ENCODE peak calls at places on chromosome 17, in four cellular contexts. X is K562, B is HepG2, S is WTC11. C is an unnamed sample.

GRCh38 chr17:44604149-44605115 is 47.1 kb downstream of the FZD2 start:
- DNase-seq in X (no peak), B (no peak), S (no peak), C (no peak)

GRCh38 chr17:65918921-65919546 is 272.9 kb downstream of the CEP112 start:
- DNase-seq in B (peak; percentile 30), X (no peak), S (no peak), C (no peak)

GRCh38 chr17:47719411-47720152 is 13.5 kb upstream of the TBX21 start:
- DNase-seq in S (no peak), X (no peak), B (no peak), C (no peak)

GRCh38 chr17:19317359-19318095 is 45.0 kb downstream of the B9D1 start:
- DNase-seq in B (peak; percentile 89), X (peak; percentile 65), S (peak; percentile 94), C (no peak)

GRCh38 chr17:50462446-50462845 is 6.2 kb downstream of the CHAD start:
- DNase-seq in S (no peak), X (no peak), B (no peak), C (no peak)

GRCh38 chr17:58280480-58281217 is at the start of gene MPO:
- DNase-seq in B (no peak), S (no peak), X (peak; percentile 4), C (no peak)

GRCh38 chr17:57563968-57564367 is 181.1 kb downstream of the CCDC182 start:
- DNase-seq in B (no peak), X (no peak), S (no peak), C (no peak)

GRCh38 chr17:1484586-1485310 is 7.7 kb downstream of the MYO1C start:
- DNase-seq in X (peak; percentile 71), S (peak; percentile 65), B (peak; percentile 24), C (peak; percentile 43)

GRCh38 chr17:82400830-82401229 is 17.3 kb upstream of the HEXD start:
- DNase-seq in X (no peak), B (no peak), S (no peak), C (no peak)

GRCh38 chr17:63701477-63702222 is 1.7 kb upstream of the LIMD2 start:
- DNase-seq in X (peak; percentile 41), B (no peak), S (no peak), C (no peak)

GRCh38 chr17:63702223-63702577 is 2.3 kb upstream of the LIMD2 start:
- DNase-seq in B (no peak), X (no peak), S (no peak), C (no peak)

GRCh38 chr17:63703556-63704258 is 3.8 kb upstream of the LIMD2 start:
- DNase-seq in B (no peak), S (no peak), X (no peak), C (no peak)

GRCh38 chr17:63703029-63703428 is 3.1 kb upstream of the LIMD2 start:
- DNase-seq in S (no peak), B (no peak), X (no peak), C (no peak)

GRCh38 chr17:63702616-63703015 is 2.7 kb upstream of the LIMD2 start:
- DNase-seq in X (no peak), B (no peak), S (no peak), C (no peak)
- TF ChIP-seq CREM in X (no peak), B (no peak), S (no peak), C (no peak)

GRCh38 chr17:77453613-77454559 is 313.1 kb downstream of the SEC14L1 start:
- DNase-seq in B (peak; percentile 98), X (peak; percentile 57), S (no peak), C (no peak)
- TF ChIP-seq CREM in B (no peak), X (no peak), S (no peak), C (no peak)

DNA sequence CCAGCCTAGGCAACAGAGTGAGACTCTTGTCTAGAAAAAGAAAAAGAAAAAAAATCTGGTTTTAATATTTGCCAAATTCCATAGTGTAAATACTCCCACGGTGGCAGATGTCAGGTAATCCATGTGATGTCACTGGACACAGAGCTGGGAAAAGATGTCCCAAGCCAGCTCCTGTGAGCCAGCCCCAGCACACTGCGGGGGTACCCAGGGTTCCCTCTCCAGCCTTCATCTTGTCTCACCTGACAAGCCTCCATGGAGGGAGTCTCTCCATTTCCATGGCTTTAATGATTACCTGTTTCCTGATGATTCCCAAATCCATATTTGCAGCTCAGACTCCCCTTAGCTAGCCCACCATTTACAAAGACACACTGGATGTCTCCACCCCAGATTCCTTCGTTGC is 4.6 kb downstream of the CD300LB start:
- DNase-seq in B (no peak), X (no peak), S (no peak), C (no peak)
- TF ChIP-seq CREM in B (no peak), X (no peak), S (no peak), C (no peak)

DNA sequence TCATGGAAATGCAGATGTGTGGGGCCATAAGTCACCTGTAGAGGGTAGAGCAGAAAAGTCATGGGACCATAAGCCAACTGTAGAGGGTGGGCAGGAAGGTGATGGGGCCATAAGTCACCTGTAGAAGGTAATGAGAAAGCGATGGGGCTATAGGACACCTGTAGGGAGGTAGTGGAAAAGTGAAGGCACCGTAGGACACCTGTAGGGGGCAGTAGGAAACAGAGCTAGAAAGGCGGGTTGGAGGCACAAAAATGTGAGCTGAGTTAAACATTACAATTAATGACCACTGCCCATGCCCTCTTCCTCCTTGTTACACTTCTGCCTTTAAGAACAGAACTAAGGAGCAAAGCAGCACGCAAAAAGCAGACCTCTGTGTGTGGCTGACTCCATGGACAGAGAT is 150.1 kb downstream of the SHISA6 start:
- DNase-seq in B (peak; percentile 3), X (no peak), S (peak; percentile 18), C (no peak)
- TF ChIP-seq CREM in B (no peak), X (no peak), S (no peak), C (no peak)

DNA sequence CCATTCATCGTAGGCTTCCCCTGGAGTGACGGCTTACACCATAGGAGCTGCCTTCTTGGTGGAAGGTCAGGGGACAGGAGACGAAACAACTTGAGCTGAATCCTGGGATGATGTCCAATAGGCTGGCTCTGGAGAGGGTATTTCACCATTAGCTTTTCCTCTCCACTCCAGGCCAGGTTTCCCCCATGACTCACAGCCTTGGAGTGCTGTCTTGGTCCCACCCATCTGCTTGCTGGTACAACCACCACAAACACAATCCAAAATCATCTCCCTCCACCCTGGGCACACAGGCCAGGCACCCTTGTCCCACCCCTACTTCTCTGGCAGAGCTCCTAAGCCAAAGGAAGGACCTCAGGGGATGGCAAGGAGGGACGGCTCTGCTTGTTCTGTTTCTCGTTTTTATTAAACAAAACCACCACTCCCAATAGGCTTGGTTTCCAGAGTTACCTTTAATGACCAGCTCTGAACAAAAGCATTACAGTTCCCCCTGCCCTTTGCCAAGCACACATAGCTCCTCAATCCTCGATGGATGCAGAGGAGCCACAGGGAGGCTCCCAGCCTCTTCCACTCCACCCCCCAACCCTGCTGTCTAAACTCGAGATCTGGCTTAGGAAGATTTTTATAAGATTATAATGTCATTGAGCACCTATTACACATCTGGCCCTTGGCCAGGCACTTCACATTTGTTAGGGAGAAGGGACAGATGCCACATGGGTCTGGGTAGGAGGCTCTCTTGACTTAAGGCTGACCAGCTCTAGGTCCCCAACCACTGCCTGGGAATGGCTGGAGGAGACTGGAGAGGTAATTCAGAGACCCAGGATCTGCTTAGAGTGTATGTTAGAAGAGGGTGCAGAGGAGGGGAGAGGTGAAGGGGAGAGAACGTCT is 13.3 kb downstream of the CAVIN1 start:
- DNase-seq in B (no peak), S (no peak), X (no peak), C (no peak)
- TF ChIP-seq CREM in B (no peak), S (no peak), X (no peak), C (no peak)

GRCh38 chr17:4318186-4318585 is 48.3 kb downstream of the UBE2G1 start:
- DNase-seq in B (no peak), X (no peak), S (no peak), C (no peak)
- TF ChIP-seq CREM in B (no peak), X (no peak), S (no peak), C (no peak)